ENCODE peak calls at places on chromosomes 7 and 10, in ten cellular contexts. One of them, this sample, is unnamed.
A peak's percentile ranks its signal among the peaks of the same experiment; 100 is the strongest.

GRCh38 chr10:132630666-132631347 is 93.2 kb downstream of the INPP5A start:
- DNase-seq in AG04449: no peak
- DNase-seq in right cardiac atrium: peak; percentile 93
- DNase-seq in astrocyte: no peak
- DNase-seq in heart right ventricle: peak; percentile 81
- DNase-seq in cardiac fibroblast: peak; percentile 36
- DNase-seq in choroid plexus epithelial cell: no peak
- DNase-seq in sigmoid colon: peak; percentile 95
- DNase-seq in trophoblast cell: no peak
- DNase-seq in brain microvascular endothelial cell: no peak
- DNase-seq in this sample: no peak

GRCh38 chr10:71812016-71812912 is 38.8 kb downstream of the PSAP start:
- DNase-seq in AG04449: no peak
- DNase-seq in right cardiac atrium: peak; percentile 89
- DNase-seq in astrocyte: no peak
- DNase-seq in heart right ventricle: peak; percentile 81
- DNase-seq in cardiac fibroblast: peak; percentile 52
- DNase-seq in choroid plexus epithelial cell: peak; percentile 56
- DNase-seq in sigmoid colon: peak; percentile 78
- DNase-seq in trophoblast cell: peak; percentile 56
- DNase-seq in brain microvascular endothelial cell: peak; percentile 30
- DNase-seq in this sample: no peak

GRCh38 chr7:28580626-28581025 is 168.3 kb downstream of the CREB5 start:
- DNase-seq in AG04449: no peak
- DNase-seq in right cardiac atrium: no peak
- DNase-seq in astrocyte: no peak
- DNase-seq in heart right ventricle: no peak
- DNase-seq in cardiac fibroblast: no peak
- DNase-seq in choroid plexus epithelial cell: no peak
- DNase-seq in sigmoid colon: no peak
- DNase-seq in trophoblast cell: no peak
- DNase-seq in brain microvascular endothelial cell: no peak
- DNase-seq in this sample: no peak

GRCh38 chr10:131748831-131749766 is 151.7 kb upstream of the PPP2R2D start:
- DNase-seq in AG04449: no peak
- DNase-seq in right cardiac atrium: no peak
- DNase-seq in astrocyte: no peak
- DNase-seq in heart right ventricle: no peak
- DNase-seq in cardiac fibroblast: no peak
- DNase-seq in choroid plexus epithelial cell: no peak
- DNase-seq in sigmoid colon: peak; percentile 47
- DNase-seq in trophoblast cell: no peak
- DNase-seq in brain microvascular endothelial cell: no peak
- DNase-seq in this sample: no peak

GRCh38 chr10:28385748-28386507 is 83.1 kb upstream of the MPP7 start:
- DNase-seq in AG04449: no peak
- DNase-seq in right cardiac atrium: no peak
- DNase-seq in astrocyte: no peak
- DNase-seq in heart right ventricle: no peak
- DNase-seq in cardiac fibroblast: no peak
- DNase-seq in choroid plexus epithelial cell: no peak
- DNase-seq in sigmoid colon: no peak
- DNase-seq in trophoblast cell: no peak
- DNase-seq in brain microvascular endothelial cell: no peak
- DNase-seq in this sample: no peak

GRCh38 chr10:35684625-35685024 is 42.5 kb upstream of the FZD8 start:
- DNase-seq in AG04449: no peak
- DNase-seq in right cardiac atrium: no peak
- DNase-seq in astrocyte: no peak
- DNase-seq in heart right ventricle: no peak
- DNase-seq in cardiac fibroblast: no peak
- DNase-seq in choroid plexus epithelial cell: no peak
- DNase-seq in sigmoid colon: no peak
- DNase-seq in trophoblast cell: no peak
- DNase-seq in brain microvascular endothelial cell: no peak
- DNase-seq in this sample: no peak

GRCh38 chr7:140316165-140316661 is 82.1 kb downstream of the SLC37A3 start:
- DNase-seq in AG04449: no peak
- DNase-seq in right cardiac atrium: peak; percentile 84
- DNase-seq in astrocyte: peak; percentile 78
- DNase-seq in heart right ventricle: peak; percentile 40
- DNase-seq in cardiac fibroblast: peak; percentile 75
- DNase-seq in choroid plexus epithelial cell: peak; percentile 70
- DNase-seq in sigmoid colon: peak; percentile 94
- DNase-seq in trophoblast cell: peak; percentile 95
- DNase-seq in brain microvascular endothelial cell: peak; percentile 66
- DNase-seq in this sample: peak; percentile 30

GRCh38 chr7:98816925-98817710 is 52.7 kb downstream of the TMEM130 start:
- DNase-seq in AG04449: no peak
- DNase-seq in right cardiac atrium: no peak
- DNase-seq in astrocyte: no peak
- DNase-seq in heart right ventricle: no peak
- DNase-seq in cardiac fibroblast: no peak
- DNase-seq in choroid plexus epithelial cell: no peak
- DNase-seq in sigmoid colon: no peak
- DNase-seq in trophoblast cell: no peak
- DNase-seq in brain microvascular endothelial cell: no peak
- DNase-seq in this sample: no peak

GRCh38 chr10:13162013-13162364 is 631 bp downstream of the MCM10 start:
- DNase-seq in AG04449: no peak
- DNase-seq in right cardiac atrium: no peak
- DNase-seq in astrocyte: no peak
- DNase-seq in heart right ventricle: no peak
- DNase-seq in cardiac fibroblast: peak; percentile 7
- DNase-seq in choroid plexus epithelial cell: no peak
- DNase-seq in sigmoid colon: no peak
- DNase-seq in trophoblast cell: peak; percentile 11
- DNase-seq in brain microvascular endothelial cell: no peak
- DNase-seq in this sample: no peak

GRCh38 chr7:103857435-103857834 is 132.0 kb downstream of the RELN start:
- DNase-seq in AG04449: no peak
- DNase-seq in right cardiac atrium: no peak
- DNase-seq in astrocyte: no peak
- DNase-seq in heart right ventricle: no peak
- DNase-seq in cardiac fibroblast: no peak
- DNase-seq in choroid plexus epithelial cell: no peak
- DNase-seq in sigmoid colon: no peak
- DNase-seq in trophoblast cell: no peak
- DNase-seq in brain microvascular endothelial cell: no peak
- DNase-seq in this sample: no peak

GRCh38 chr10:87659571-87660483 is at the start of gene PAPSS2:
- DNase-seq in AG04449: no peak
- DNase-seq in right cardiac atrium: peak; percentile 89
- DNase-seq in astrocyte: peak; percentile 63
- DNase-seq in heart right ventricle: peak; percentile 75
- DNase-seq in cardiac fibroblast: peak; percentile 77
- DNase-seq in choroid plexus epithelial cell: peak; percentile 79
- DNase-seq in sigmoid colon: peak; percentile 87
- DNase-seq in trophoblast cell: peak; percentile 46
- DNase-seq in brain microvascular endothelial cell: peak; percentile 66
- DNase-seq in this sample: no peak

GRCh38 chr10:74153676-74154075 is 2.7 kb downstream of the ADK start:
- DNase-seq in AG04449: no peak
- DNase-seq in right cardiac atrium: no peak
- DNase-seq in astrocyte: no peak
- DNase-seq in heart right ventricle: no peak
- DNase-seq in cardiac fibroblast: no peak
- DNase-seq in choroid plexus epithelial cell: no peak
- DNase-seq in sigmoid colon: no peak
- DNase-seq in trophoblast cell: no peak
- DNase-seq in brain microvascular endothelial cell: no peak
- DNase-seq in this sample: no peak
- H3K4me3 ChIP-seq in AG04449: no peak overlapping the region
- H3K4me3 ChIP-seq in right cardiac atrium: no peak overlapping the region
- H3K4me3 ChIP-seq in astrocyte: no peak overlapping the region
- H3K4me3 ChIP-seq in heart right ventricle: no peak overlapping the region
- H3K4me3 ChIP-seq in cardiac fibroblast: no peak overlapping the region
- H3K4me3 ChIP-seq in choroid plexus epithelial cell: no peak overlapping the region
- H3K4me3 ChIP-seq in sigmoid colon: no peak overlapping the region
- H3K4me3 ChIP-seq in trophoblast cell: no peak overlapping the region
- H3K4me3 ChIP-seq in brain microvascular endothelial cell: no peak overlapping the region
- H3K4me3 ChIP-seq in this sample: no peak overlapping the region

GRCh38 chr7:2315787-2316186 is 1.5 kb upstream of the SNX8 start:
- DNase-seq in AG04449: no peak
- DNase-seq in right cardiac atrium: no peak
- DNase-seq in astrocyte: no peak
- DNase-seq in heart right ventricle: no peak
- DNase-seq in cardiac fibroblast: no peak
- DNase-seq in choroid plexus epithelial cell: no peak
- DNase-seq in sigmoid colon: no peak
- DNase-seq in trophoblast cell: no peak
- DNase-seq in brain microvascular endothelial cell: no peak
- DNase-seq in this sample: no peak

GRCh38 chr7:2314209-2314955 is at the start of gene SNX8:
- DNase-seq in AG04449: no peak
- DNase-seq in right cardiac atrium: peak; percentile 96
- DNase-seq in astrocyte: peak; percentile 59
- DNase-seq in heart right ventricle: peak; percentile 95
- DNase-seq in cardiac fibroblast: peak; percentile 84
- DNase-seq in choroid plexus epithelial cell: peak; percentile 89
- DNase-seq in sigmoid colon: peak; percentile 93
- DNase-seq in trophoblast cell: peak; percentile 98
- DNase-seq in brain microvascular endothelial cell: peak; percentile 70
- DNase-seq in this sample: peak; percentile 53

GRCh38 chr7:2309889-2310331 is 4.3 kb downstream of the SNX8 start:
- DNase-seq in AG04449: peak; percentile 42
- DNase-seq in right cardiac atrium: no peak
- DNase-seq in astrocyte: peak; percentile 96
- DNase-seq in heart right ventricle: no peak
- DNase-seq in cardiac fibroblast: peak; percentile 87
- DNase-seq in choroid plexus epithelial cell: peak; percentile 95
- DNase-seq in sigmoid colon: no peak
- DNase-seq in trophoblast cell: peak; percentile 93
- DNase-seq in brain microvascular endothelial cell: peak; percentile 97
- DNase-seq in this sample: peak; percentile 91

GRCh38 chr7:2313450-2314208 is 612 bp downstream of the SNX8 start:
- DNase-seq in AG04449: no peak
- DNase-seq in right cardiac atrium: no peak
- DNase-seq in astrocyte: no peak
- DNase-seq in heart right ventricle: no peak
- DNase-seq in cardiac fibroblast: peak; percentile 32
- DNase-seq in choroid plexus epithelial cell: no peak
- DNase-seq in sigmoid colon: peak; percentile 76
- DNase-seq in trophoblast cell: peak; percentile 33
- DNase-seq in brain microvascular endothelial cell: no peak
- DNase-seq in this sample: no peak

DNA sequence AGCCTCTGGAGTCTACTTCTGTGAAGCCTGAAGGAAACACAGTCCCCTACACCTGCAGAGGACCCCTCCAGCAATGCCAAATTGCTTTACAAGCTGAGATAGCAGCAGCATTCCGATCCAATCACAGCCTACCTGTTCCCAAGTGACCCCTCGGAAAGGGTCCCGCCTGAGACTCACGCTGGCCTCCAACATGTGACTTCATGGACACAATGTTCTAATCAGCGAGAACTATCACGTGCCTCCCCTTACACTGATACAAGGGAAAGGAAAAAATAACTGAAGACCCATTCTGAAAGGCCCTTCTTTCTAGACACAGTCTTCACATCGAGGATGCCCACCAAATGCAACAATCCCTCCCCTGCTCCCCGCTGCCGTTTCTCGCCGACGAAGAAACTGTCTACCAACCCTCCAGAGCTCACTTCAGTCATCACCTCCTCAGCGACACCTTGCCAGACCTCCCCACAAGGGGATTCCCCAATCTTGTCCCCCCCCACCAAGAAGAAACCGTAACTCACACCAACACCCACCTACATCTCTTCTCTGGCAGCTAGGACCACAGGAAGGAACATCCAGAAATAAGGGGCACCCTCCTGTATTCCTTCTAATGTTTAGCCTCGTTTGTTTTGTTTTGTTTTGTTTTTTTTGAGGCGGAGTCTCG is 1.8 kb downstream of the SNX8 start:
- DNase-seq in AG04449: no peak
- DNase-seq in right cardiac atrium: no peak
- DNase-seq in astrocyte: no peak
- DNase-seq in heart right ventricle: no peak
- DNase-seq in cardiac fibroblast: no peak
- DNase-seq in choroid plexus epithelial cell: no peak
- DNase-seq in sigmoid colon: no peak
- DNase-seq in trophoblast cell: no peak
- DNase-seq in brain microvascular endothelial cell: no peak
- DNase-seq in this sample: no peak
- H3K4me3 ChIP-seq in AG04449: no peak overlapping the region
- H3K4me3 ChIP-seq in right cardiac atrium: no peak overlapping the region
- H3K4me3 ChIP-seq in astrocyte: no peak overlapping the region
- H3K4me3 ChIP-seq in heart right ventricle: no peak overlapping the region
- H3K4me3 ChIP-seq in cardiac fibroblast: no peak overlapping the region
- H3K4me3 ChIP-seq in choroid plexus epithelial cell: peak overlapping the region; percentile 17
- H3K4me3 ChIP-seq in sigmoid colon: no peak overlapping the region
- H3K4me3 ChIP-seq in trophoblast cell: no peak overlapping the region
- H3K4me3 ChIP-seq in brain microvascular endothelial cell: no peak overlapping the region
- H3K4me3 ChIP-seq in this sample: no peak overlapping the region

GRCh38 chr10:124220971-124221355 is 127.6 kb upstream of the CHST15 start:
- DNase-seq in AG04449: no peak
- DNase-seq in right cardiac atrium: no peak
- DNase-seq in astrocyte: no peak
- DNase-seq in heart right ventricle: no peak
- DNase-seq in cardiac fibroblast: no peak
- DNase-seq in choroid plexus epithelial cell: no peak
- DNase-seq in sigmoid colon: no peak
- DNase-seq in trophoblast cell: no peak
- DNase-seq in brain microvascular endothelial cell: no peak
- DNase-seq in this sample: no peak
- H3K4me3 ChIP-seq in AG04449: no peak overlapping the region
- H3K4me3 ChIP-seq in right cardiac atrium: no peak overlapping the region
- H3K4me3 ChIP-seq in astrocyte: no peak overlapping the region
- H3K4me3 ChIP-seq in heart right ventricle: peak overlapping the region; percentile 31
- H3K4me3 ChIP-seq in cardiac fibroblast: no peak overlapping the region
- H3K4me3 ChIP-seq in choroid plexus epithelial cell: no peak overlapping the region
- H3K4me3 ChIP-seq in sigmoid colon: no peak overlapping the region
- H3K4me3 ChIP-seq in trophoblast cell: no peak overlapping the region
- H3K4me3 ChIP-seq in brain microvascular endothelial cell: no peak overlapping the region
- H3K4me3 ChIP-seq in this sample: no peak overlapping the region

GRCh38 chr7:81574723-81575326 is 195.0 kb downstream of the HGF start:
- DNase-seq in AG04449: no peak
- DNase-seq in right cardiac atrium: no peak
- DNase-seq in astrocyte: peak; percentile 90
- DNase-seq in heart right ventricle: no peak
- DNase-seq in cardiac fibroblast: peak; percentile 67
- DNase-seq in choroid plexus epithelial cell: peak; percentile 60
- DNase-seq in sigmoid colon: no peak
- DNase-seq in trophoblast cell: peak; percentile 58
- DNase-seq in brain microvascular endothelial cell: peak; percentile 66
- DNase-seq in this sample: no peak

GRCh38 chr7:81577642-81578349 is 192.1 kb downstream of the HGF start:
- DNase-seq in AG04449: no peak
- DNase-seq in right cardiac atrium: no peak
- DNase-seq in astrocyte: no peak
- DNase-seq in heart right ventricle: no peak
- DNase-seq in cardiac fibroblast: peak; percentile 61
- DNase-seq in choroid plexus epithelial cell: no peak
- DNase-seq in sigmoid colon: no peak
- DNase-seq in trophoblast cell: no peak
- DNase-seq in brain microvascular endothelial cell: no peak
- DNase-seq in this sample: no peak

DNA sequence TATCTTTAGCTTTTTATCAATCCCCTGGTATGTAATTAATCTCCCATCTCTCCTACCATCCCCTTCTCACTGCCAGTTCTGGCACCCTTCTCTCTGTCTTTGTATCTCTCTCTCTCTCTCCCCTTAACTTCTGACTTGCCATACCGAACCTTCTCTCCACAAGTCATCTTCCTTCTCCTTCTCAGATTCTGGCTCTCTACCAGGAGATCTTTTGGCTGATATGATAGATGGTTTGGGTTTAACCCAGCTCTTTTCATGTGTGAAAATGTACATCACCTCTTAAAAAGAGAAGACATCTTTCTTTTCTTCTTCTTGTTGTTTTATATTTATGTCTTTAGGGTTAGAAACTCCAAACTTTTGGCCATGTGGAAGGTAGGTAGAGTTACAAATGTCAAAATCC is 196.7 kb downstream of the HGF start:
- DNase-seq in AG04449: no peak
- DNase-seq in right cardiac atrium: no peak
- DNase-seq in astrocyte: peak; percentile 39
- DNase-seq in heart right ventricle: no peak
- DNase-seq in cardiac fibroblast: no peak
- DNase-seq in choroid plexus epithelial cell: no peak
- DNase-seq in sigmoid colon: no peak
- DNase-seq in trophoblast cell: no peak
- DNase-seq in brain microvascular endothelial cell: no peak
- DNase-seq in this sample: no peak
- H3K4me3 ChIP-seq in AG04449: no peak overlapping the region
- H3K4me3 ChIP-seq in right cardiac atrium: no peak overlapping the region
- H3K4me3 ChIP-seq in astrocyte: no peak overlapping the region
- H3K4me3 ChIP-seq in heart right ventricle: no peak overlapping the region
- H3K4me3 ChIP-seq in cardiac fibroblast: no peak overlapping the region
- H3K4me3 ChIP-seq in choroid plexus epithelial cell: no peak overlapping the region
- H3K4me3 ChIP-seq in sigmoid colon: no peak overlapping the region
- H3K4me3 ChIP-seq in trophoblast cell: no peak overlapping the region
- H3K4me3 ChIP-seq in brain microvascular endothelial cell: no peak overlapping the region
- H3K4me3 ChIP-seq in this sample: no peak overlapping the region

This sample was measured in skeletal muscle cell.